ENCODE peak calls at places on chromosomes 7 and 10, in seven cellular contexts. M, I, C, Q, P, E and T are unnamed samples.

GRCh38 chr10:93034426-93034825 is 26.2 kb upstream of the CYP26C1 start:
- DNase-seq in M (peak; percentile 71), I (no peak), C (no peak), Q (no peak), P (no peak), E (no peak), T (no peak)

GRCh38 chr7:68125173-68125572 is 1128.5 kb downstream of the TYW1 start:
- DNase-seq in M (no peak), I (no peak), C (peak; percentile 84), Q (no peak), P (no peak), E (peak; percentile 23), T (no peak)

GRCh38 chr7:19958309-19958896 is 185.0 kb upstream of the TMEM196 start:
- DNase-seq in M (no peak), I (no peak), C (no peak), Q (no peak), P (no peak), E (no peak), T (no peak)

GRCh38 chr10:44383749-44384600 is 922 bp downstream of the CXCL12 start:
- DNase-seq in M (peak; percentile 73), I (peak; percentile 62), C (no peak), Q (peak; percentile 41), P (no peak), E (no peak), T (peak; percentile 71)

GRCh38 chr10:97683556-97684357 is 3.3 kb downstream of the AVPI1 start:
- DNase-seq in M (peak; percentile 56), I (peak; percentile 59), C (no peak), Q (no peak), P (no peak), E (no peak), T (no peak)

GRCh38 chr10:6062101-6062771 is at the start of gene IL2RA:
- DNase-seq in M (no peak), I (peak; percentile 58), C (no peak), Q (no peak), P (peak; percentile 67), E (no peak), T (peak; percentile 60)

GRCh38 chr7:152030561-152030960 is 5.1 kb downstream of the GALNT11 start:
- DNase-seq in M (no peak), I (no peak), C (no peak), Q (no peak), P (no peak), E (no peak), T (no peak)

GRCh38 chr10:60032723-60033122 is 126.4 kb upstream of the CCDC6 start:
- DNase-seq in M (peak; percentile 65), I (peak; percentile 49), C (peak; percentile 26), Q (no peak), P (no peak), E (peak; percentile 32), T (peak; percentile 57)

GRCh38 chr10:62815373-62816111 is 624 bp downstream of the EGR2 start:
- DNase-seq in M (peak; percentile 38), I (no peak), C (no peak), Q (no peak), P (no peak), E (peak; percentile 16), T (no peak)

GRCh38 chr10:8056891-8057331 is 2.4 kb downstream of the GATA3 start:
- DNase-seq in M (no peak), I (no peak), C (no peak), Q (no peak), P (no peak), E (no peak), T (no peak)

GRCh38 chr7:132251327-132251659 is 325.0 kb downstream of the PLXNA4 start:
- DNase-seq in M (no peak), I (peak; percentile 86), C (peak; percentile 42), Q (peak; percentile 78), P (peak; percentile 75), E (peak; percentile 32), T (peak; percentile 40)

GRCh38 chr7:130490888-130491771 is 755 bp upstream of the MEST start:
- DNase-seq in M (peak; percentile 67), I (peak; percentile 57), C (peak; percentile 45), Q (peak; percentile 36), P (no peak), E (no peak), T (no peak)

GRCh38 chr7:120920588-120920987 is 30.0 kb upstream of the ING3 start:
- DNase-seq in M (no peak), I (no peak), C (peak; percentile 33), Q (no peak), P (no peak), E (peak; percentile 38), T (no peak)

GRCh38 chr10:123284022-123284421 is 129.8 kb downstream of the BUB3 start:
- DNase-seq in M (no peak), I (no peak), C (no peak), Q (no peak), P (no peak), E (no peak), T (no peak)

GRCh38 chr10:4301296-4301695 is 516.3 kb upstream of the KLF6 start:
- DNase-seq in M (no peak), I (no peak), C (no peak), Q (no peak), P (no peak), E (no peak), T (no peak)

GRCh38 chr7:151472644-151473380 is 32.9 kb upstream of the CRYGN start:
- DNase-seq in M (no peak), I (no peak), C (no peak), Q (no peak), P (no peak), E (no peak), T (no peak)

GRCh38 chr7:103766630-103767029 is 222.8 kb downstream of the RELN start:
- DNase-seq in M (no peak), I (no peak), C (no peak), Q (no peak), P (no peak), E (no peak), T (no peak)

GRCh38 chr7:154903083-154903731 is 99.7 kb downstream of the PAXIP1 start:
- DNase-seq in M (no peak), I (no peak), C (no peak), Q (no peak), P (no peak), E (no peak), T (no peak)

GRCh38 chr10:79038841-79039201 is 29.9 kb upstream of the ZMIZ1 start:
- DNase-seq in M (no peak), I (peak; percentile 6), C (no peak), Q (no peak), P (no peak), E (no peak), T (peak; percentile 20)

GRCh38 chr7:45075871-45076796 is 12.6 kb downstream of the NACAD start:
- DNase-seq in M (no peak), I (no peak), C (no peak), Q (no peak), P (no peak), E (no peak), T (no peak)

GRCh38 chr10:63707254-63707910 is 186.2 kb downstream of the REEP3 start:
- DNase-seq in M (peak; percentile 96), I (no peak), C (no peak), Q (no peak), P (no peak), E (no peak), T (no peak)

GRCh38 chr7:66296001-66296521 is 90.9 kb downstream of the TPST1 start:
- DNase-seq in M (peak; percentile 71), I (no peak), C (no peak), Q (no peak), P (no peak), E (no peak), T (no peak)

GRCh38 chr7:47454066-47454950 is 127.6 kb downstream of the TNS3 start:
- DNase-seq in M (no peak), I (no peak), C (no peak), Q (no peak), P (no peak), E (peak; percentile 38), T (no peak)

GRCh38 chr10:124155781-124156401 is 62.5 kb upstream of the CHST15 start:
- DNase-seq in M (peak; percentile 47), I (peak; percentile 72), C (no peak), Q (peak; percentile 54), P (no peak), E (no peak), T (no peak)

GRCh38 chr7:2540133-2540532 is 15.2 kb downstream of the BRAT1 start:
- DNase-seq in M (no peak), I (peak; percentile 16), C (no peak), Q (no peak), P (no peak), E (no peak), T (peak; percentile 35)

GRCh38 chr7:86006909-86007308 is 636.8 kb upstream of the GRM3 start:
- DNase-seq in M (no peak), I (no peak), C (no peak), Q (no peak), P (no peak), E (no peak), T (no peak)

GRCh38 chr7:67937717-67938191 is 941.1 kb downstream of the TYW1 start:
- DNase-seq in M (peak; percentile 91), I (no peak), C (no peak), Q (peak; percentile 43), P (no peak), E (no peak), T (no peak)

GRCh38 chr7:141837683-141838082 is 3.6 kb downstream of the PRSS37 start:
- DNase-seq in M (no peak), I (no peak), C (no peak), Q (no peak), P (no peak), E (no peak), T (no peak)

GRCh38 chr10:108597031-108597430 is 1326.3 kb downstream of the XPNPEP1 start:
- DNase-seq in M (peak; percentile 54), I (no peak), C (no peak), Q (no peak), P (no peak), E (no peak), T (no peak)